ENCODE peak calls at places on chromosome 9, in nine cellular contexts. Q, V, I, J, U, B, C, O and H are unnamed samples.

GRCh38 chr9:101727621-101728524 is 10.6 kb downstream of the GRIN3A start:
- DNase-seq in U (no peak), C (no peak), Q (no peak), O (no peak), V (no peak), J (peak; percentile 16), B (no peak), I (no peak), H (no peak)

GRCh38 chr9:95556521-95556920 is 39.8 kb upstream of the PTCH1 start:
- DNase-seq in O (no peak), I (no peak), Q (no peak), C (no peak), V (no peak), J (no peak), B (no peak), U (no peak), H (no peak)

GRCh38 chr9:93061791-93062299 is 3.3 kb downstream of the SUSD3 start:
- DNase-seq in Q (no peak), U (peak; percentile 45), I (no peak), B (no peak), C (no peak), V (no peak), J (no peak), O (no peak), H (no peak)

GRCh38 chr9:120542701-120543490 is 37.1 kb downstream of the CDK5RAP2 start:
- DNase-seq in O (no peak), Q (no peak), U (no peak), B (no peak), I (no peak), V (no peak), C (no peak), J (no peak), H (no peak)

GRCh38 chr9:15372385-15373200 is 50.1 kb upstream of the SNAPC3 start:
- DNase-seq in O (no peak), J (no peak), I (no peak), U (no peak), C (no peak), V (no peak), Q (no peak), B (no peak), H (no peak)

GRCh38 chr9:76302947-76303550 is 91.2 kb downstream of the RFK start:
- DNase-seq in U (no peak), I (no peak), J (peak; percentile 67), O (no peak), Q (peak; percentile 36), B (peak; percentile 26), V (no peak), C (no peak), H (no peak)

GRCh38 chr9:98214811-98215210 is 22.4 kb upstream of the CORO2A start:
- DNase-seq in O (no peak), B (no peak), Q (no peak), U (no peak), J (no peak), V (no peak), C (no peak), I (no peak), H (no peak)

GRCh38 chr9:23554691-23555090 is 271.3 kb downstream of the ELAVL2 start:
- DNase-seq in O (no peak), V (no peak), J (no peak), B (no peak), U (no peak), I (no peak), Q (no peak), C (no peak), H (no peak)

DNA sequence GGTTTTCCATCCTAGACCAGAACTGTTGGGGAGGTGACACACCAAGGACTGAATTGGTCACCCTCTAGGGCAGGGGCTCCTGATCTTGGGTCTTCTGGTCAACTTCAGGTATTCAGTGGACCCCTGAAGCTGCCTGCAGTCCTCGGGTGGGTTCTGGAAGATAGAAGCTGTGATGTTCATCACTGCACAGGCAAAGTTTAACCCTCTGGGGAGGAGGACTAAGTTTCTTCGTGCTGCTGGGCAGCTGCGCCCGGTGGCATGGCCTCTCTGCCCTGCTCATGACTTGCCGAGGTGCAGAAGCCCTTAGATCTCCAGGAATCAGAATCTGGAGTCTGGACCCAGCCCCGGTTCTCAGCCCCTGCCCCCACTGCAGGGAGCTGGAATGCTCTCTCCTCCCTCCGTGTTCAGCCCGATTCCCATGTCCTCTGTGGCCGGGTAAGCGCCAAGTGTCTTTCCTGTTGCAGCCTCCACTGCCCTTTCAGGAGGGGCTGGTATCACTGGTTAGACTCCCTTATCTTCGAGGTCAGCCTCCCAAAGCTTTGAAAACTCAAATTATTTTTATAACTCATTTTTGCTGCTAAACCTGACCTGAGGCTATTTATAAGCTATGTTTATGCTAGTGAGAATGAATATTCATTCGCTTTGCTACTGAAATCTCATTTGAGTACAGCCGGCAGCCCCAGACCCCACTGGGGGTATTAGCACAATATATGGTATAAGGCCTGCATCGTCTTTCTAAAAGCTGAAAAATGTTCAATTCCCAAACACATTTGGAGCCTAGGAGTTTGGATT is 1.7 kb downstream of the LAMC3 start:
- DNase-seq in C (no peak), O (peak; percentile 22), V (no peak), B (no peak), I (no peak), Q (no peak), J (no peak), U (no peak), H (no peak)
- H3K27ac ChIP-seq in C (no peak overlapping the region), O (no peak overlapping the region), V (no peak overlapping the region), B (no peak overlapping the region), I (no peak overlapping the region), Q (no peak overlapping the region), J (no peak overlapping the region), U (no peak overlapping the region), H (no peak overlapping the region)

GRCh38 chr9:3730527-3730926 is 204.7 kb upstream of the RFX3 start:
- DNase-seq in B (no peak), Q (no peak), V (no peak), U (peak; percentile 26), I (no peak), C (no peak), J (no peak), O (no peak), H (no peak)

GRCh38 chr9:3735251-3735650 is 209.4 kb upstream of the RFX3 start:
- DNase-seq in O (no peak), B (no peak), C (no peak), J (no peak), Q (no peak), V (no peak), U (no peak), I (no peak), H (no peak)

GRCh38 chr9:3733039-3733408 is 207.2 kb upstream of the RFX3 start:
- DNase-seq in U (peak; percentile 9), C (no peak), V (no peak), O (no peak), I (no peak), J (no peak), B (no peak), Q (peak; percentile 18), H (no peak)

GRCh38 chr9:3736186-3736585 is 210.4 kb upstream of the RFX3 start:
- DNase-seq in I (no peak), V (no peak), Q (no peak), J (no peak), O (no peak), C (no peak), U (no peak), B (no peak), H (no peak)

DNA sequence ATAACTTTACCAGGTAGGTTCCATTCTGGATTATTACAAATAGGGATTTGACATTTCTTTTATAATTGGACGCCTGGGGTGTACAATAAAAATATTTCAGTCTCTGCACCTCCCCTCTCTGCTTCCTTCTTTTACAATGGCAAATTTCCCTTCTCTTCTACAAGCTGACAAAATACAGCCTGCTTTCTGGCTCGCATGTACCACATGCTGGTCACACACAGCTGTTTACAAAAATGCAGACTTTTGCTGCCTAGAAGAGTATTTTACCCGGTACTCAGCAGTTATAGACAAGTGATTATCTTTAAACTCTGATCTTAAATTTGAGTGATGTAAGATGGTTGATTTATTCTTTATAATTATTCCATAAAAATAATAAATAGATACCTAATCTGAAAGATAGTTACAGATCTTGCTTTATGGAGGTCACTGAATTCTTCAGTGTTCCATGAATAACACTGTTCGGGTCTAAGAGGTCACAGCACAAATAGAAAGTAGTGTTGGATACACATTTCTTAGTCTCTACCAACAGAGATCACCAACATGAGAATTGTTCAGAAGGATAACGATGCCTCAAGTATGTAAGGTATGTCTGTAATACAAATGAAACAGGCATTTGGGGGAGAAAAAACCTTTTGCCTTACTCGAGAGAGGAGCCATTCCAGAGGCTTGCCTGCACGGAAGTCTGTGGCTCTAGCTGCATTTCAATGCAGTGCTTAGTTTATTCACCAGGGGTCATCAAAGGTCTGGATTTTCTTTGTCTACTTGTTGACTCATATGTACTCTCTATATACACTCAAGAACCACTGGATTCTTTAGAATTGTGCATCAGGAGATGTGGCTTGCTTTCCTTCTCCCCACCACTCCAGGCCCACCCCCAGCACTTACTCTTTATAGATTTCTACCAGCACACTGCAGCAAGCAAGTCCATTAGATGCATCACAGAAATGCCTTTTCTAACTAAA is 206.6 kb upstream of the RFX3 start:
- DNase-seq in C (peak; percentile 63), J (peak; percentile 78), U (peak; percentile 64), V (peak; percentile 53), I (no peak), O (no peak), B (peak; percentile 72), Q (peak; percentile 84), H (peak; percentile 63)
- H3K4me3 ChIP-seq in C (no peak overlapping the region), J (no peak overlapping the region), U (no peak overlapping the region), V (peak overlapping the region; percentile 18), I (peak overlapping the region; percentile 24), O (no peak overlapping the region), B (no peak overlapping the region), Q (peak overlapping the region; percentile 45), H (no peak overlapping the region)

GRCh38 chr9:6687180-6687579 is 41.7 kb upstream of the GLDC start:
- DNase-seq in Q (no peak), O (no peak), V (no peak), B (no peak), J (no peak), U (no peak), I (no peak), C (no peak), H (no peak)
- H3K4me1 ChIP-seq in Q (peaks cover 1% of the 10 kb centered on the region), O (peaks cover 3% of the 10 kb centered on the region), V (peaks cover 21% of the 10 kb centered on the region), B (peaks cover 4% of the 10 kb centered on the region), J (no peaks in the 10 kb centered on the region), U (peaks cover 40% of the 10 kb centered on the region), I (peaks cover 5% of the 10 kb centered on the region), C (no peaks in the 10 kb centered on the region), H (no peaks in the 10 kb centered on the region)

GRCh38 chr9:134707731-134708671 is 66.4 kb downstream of the COL5A1 start:
- DNase-seq in C (no peak), O (peak; percentile 45), Q (no peak), J (no peak), B (no peak), V (no peak), U (no peak), I (no peak), H (no peak)

GRCh38 chr9:134704499-134704898 is 62.9 kb downstream of the COL5A1 start:
- DNase-seq in O (no peak), Q (no peak), J (no peak), U (no peak), B (no peak), C (no peak), I (no peak), V (no peak), H (no peak)

GRCh38 chr9:134706522-134706921 is 64.9 kb downstream of the COL5A1 start:
- DNase-seq in B (no peak), U (no peak), Q (no peak), J (no peak), C (no peak), O (peak; percentile 51), I (no peak), V (no peak), H (no peak)

GRCh38 chr9:134707031-134707680 is 65.6 kb downstream of the COL5A1 start:
- DNase-seq in V (peak; percentile 86), C (peak; percentile 48), Q (no peak), O (peak; percentile 87), B (no peak), U (no peak), J (peak; percentile 93), I (no peak), H (peak; percentile 84)

GRCh38 chr9:134705786-134706185 is 64.2 kb downstream of the COL5A1 start:
- DNase-seq in J (no peak), Q (no peak), I (no peak), O (peak; percentile 34), U (no peak), B (no peak), V (no peak), C (no peak), H (no peak)
- H3K27ac ChIP-seq in J (no peak overlapping the region), Q (no peak overlapping the region), I (no peak overlapping the region), O (no peak overlapping the region), U (no peak overlapping the region), B (no peak overlapping the region), V (peak overlapping the region; percentile 64), C (no peak overlapping the region), H (peak overlapping the region; percentile 86)